ENCODE peak calls at places on chromosomes 5 and 9, in eight cellular contexts. One of them, this sample, is unnamed.

GRCh38 chr5:23445573-23445972 is 61.8 kb upstream of the PRDM9 start:
- DNase-seq in HFFc6: no peak
- DNase-seq in tibial artery: no peak
- DNase-seq in cardiac fibroblast: peak; percentile 52
- DNase-seq in neural crest cell: no peak
- DNase-seq in thoracic aorta: no peak
- DNase-seq in ovary: no peak
- DNase-seq in bronchial epithelial cell: peak; percentile 82
- DNase-seq in this sample: no peak

GRCh38 chr9:133188006-133188842 is 20.8 kb downstream of the OBP2B start:
- DNase-seq in HFFc6: no peak
- DNase-seq in tibial artery: no peak
- DNase-seq in cardiac fibroblast: peak; percentile 11
- DNase-seq in neural crest cell: peak; percentile 36
- DNase-seq in thoracic aorta: no peak
- DNase-seq in ovary: no peak
- DNase-seq in bronchial epithelial cell: peak; percentile 18
- DNase-seq in this sample: peak; percentile 33

GRCh38 chr5:110347781-110348180 is 378.7 kb downstream of the TMEM232 start:
- DNase-seq in HFFc6: no peak
- DNase-seq in tibial artery: no peak
- DNase-seq in cardiac fibroblast: no peak
- DNase-seq in neural crest cell: no peak
- DNase-seq in thoracic aorta: no peak
- DNase-seq in ovary: no peak
- DNase-seq in bronchial epithelial cell: no peak
- DNase-seq in this sample: no peak

GRCh38 chr9:278651-279050 is 64.0 kb downstream of the DOCK8 start:
- DNase-seq in HFFc6: no peak
- DNase-seq in tibial artery: no peak
- DNase-seq in cardiac fibroblast: no peak
- DNase-seq in neural crest cell: no peak
- DNase-seq in thoracic aorta: no peak
- DNase-seq in ovary: no peak
- DNase-seq in bronchial epithelial cell: no peak
- DNase-seq in this sample: no peak

GRCh38 chr5:133930061-133930823 is 38.2 kb downstream of the C5orf15 start:
- DNase-seq in HFFc6: no peak
- DNase-seq in tibial artery: peak; percentile 88
- DNase-seq in cardiac fibroblast: peak; percentile 58
- DNase-seq in neural crest cell: no peak
- DNase-seq in thoracic aorta: peak; percentile 24
- DNase-seq in ovary: no peak
- DNase-seq in bronchial epithelial cell: no peak
- DNase-seq in this sample: peak; percentile 62

GRCh38 chr5:72280655-72281069 is 39.4 kb downstream of the MRPS27 start:
- DNase-seq in HFFc6: peak; percentile 45
- DNase-seq in tibial artery: no peak
- DNase-seq in cardiac fibroblast: peak; percentile 77
- DNase-seq in neural crest cell: no peak
- DNase-seq in thoracic aorta: no peak
- DNase-seq in ovary: no peak
- DNase-seq in bronchial epithelial cell: peak; percentile 33
- DNase-seq in this sample: no peak

GRCh38 chr9:134033516-134034214 is 8.4 kb downstream of the BRD3OS start:
- DNase-seq in HFFc6: no peak
- DNase-seq in tibial artery: no peak
- DNase-seq in cardiac fibroblast: no peak
- DNase-seq in neural crest cell: no peak
- DNase-seq in thoracic aorta: no peak
- DNase-seq in ovary: no peak
- DNase-seq in bronchial epithelial cell: no peak
- DNase-seq in this sample: no peak

GRCh38 chr5:138927979-138928378 is 52.8 kb upstream of the LRRTM2 start:
- DNase-seq in HFFc6: no peak
- DNase-seq in tibial artery: no peak
- DNase-seq in cardiac fibroblast: no peak
- DNase-seq in neural crest cell: no peak
- DNase-seq in thoracic aorta: no peak
- DNase-seq in ovary: peak; percentile 63
- DNase-seq in bronchial epithelial cell: no peak
- DNase-seq in this sample: no peak

GRCh38 chr9:13270734-13271133 is 8.8 kb downstream of the MPDZ start:
- DNase-seq in HFFc6: no peak
- DNase-seq in tibial artery: no peak
- DNase-seq in cardiac fibroblast: no peak
- DNase-seq in neural crest cell: no peak
- DNase-seq in thoracic aorta: no peak
- DNase-seq in ovary: no peak
- DNase-seq in bronchial epithelial cell: no peak
- DNase-seq in this sample: no peak

GRCh38 chr9:9299134-9299533 is 1313.7 kb downstream of the PTPRD start:
- DNase-seq in HFFc6: no peak
- DNase-seq in tibial artery: no peak
- DNase-seq in cardiac fibroblast: no peak
- DNase-seq in neural crest cell: no peak
- DNase-seq in thoracic aorta: no peak
- DNase-seq in ovary: no peak
- DNase-seq in bronchial epithelial cell: no peak
- DNase-seq in this sample: no peak

GRCh38 chr5:124796495-124796894 is 50.1 kb upstream of the ZNF608 start:
- DNase-seq in HFFc6: no peak
- DNase-seq in tibial artery: no peak
- DNase-seq in cardiac fibroblast: no peak
- DNase-seq in neural crest cell: no peak
- DNase-seq in thoracic aorta: no peak
- DNase-seq in ovary: no peak
- DNase-seq in bronchial epithelial cell: no peak
- DNase-seq in this sample: peak; percentile 13

GRCh38 chr5:43040287-43041098 is at the start of gene ANXA2R:
- DNase-seq in HFFc6: peak; percentile 91
- DNase-seq in tibial artery: peak; percentile 94
- DNase-seq in cardiac fibroblast: peak; percentile 98
- DNase-seq in neural crest cell: peak; percentile 82
- DNase-seq in thoracic aorta: peak; percentile 51
- DNase-seq in ovary: peak; percentile 76
- DNase-seq in bronchial epithelial cell: peak; percentile 89
- DNase-seq in this sample: peak; percentile 61

GRCh38 chr9:134359493-134360179 is 33.4 kb downstream of the RXRA start:
- DNase-seq in HFFc6: no peak
- DNase-seq in tibial artery: no peak
- DNase-seq in cardiac fibroblast: no peak
- DNase-seq in neural crest cell: no peak
- DNase-seq in thoracic aorta: no peak
- DNase-seq in ovary: no peak
- DNase-seq in bronchial epithelial cell: no peak
- DNase-seq in this sample: no peak

GRCh38 chr9:35000535-35001284 is 11.2 kb downstream of the DNAJB5 start:
- DNase-seq in HFFc6: peak; percentile 82
- DNase-seq in tibial artery: no peak
- DNase-seq in cardiac fibroblast: peak; percentile 81
- DNase-seq in neural crest cell: no peak
- DNase-seq in thoracic aorta: no peak
- DNase-seq in ovary: no peak
- DNase-seq in bronchial epithelial cell: peak; percentile 83
- DNase-seq in this sample: no peak

GRCh38 chr5:28807230-28807629 is 1768.8 kb upstream of the CDH9 start:
- DNase-seq in HFFc6: no peak
- DNase-seq in tibial artery: no peak
- DNase-seq in cardiac fibroblast: no peak
- DNase-seq in neural crest cell: no peak
- DNase-seq in thoracic aorta: no peak
- DNase-seq in ovary: no peak
- DNase-seq in bronchial epithelial cell: peak; percentile 44
- DNase-seq in this sample: no peak

GRCh38 chr5:111655169-111655924 is 101.6 kb downstream of the NREP start:
- DNase-seq in HFFc6: no peak
- DNase-seq in tibial artery: peak; percentile 69
- DNase-seq in cardiac fibroblast: peak; percentile 88
- DNase-seq in neural crest cell: no peak
- DNase-seq in thoracic aorta: peak; percentile 8
- DNase-seq in ovary: no peak
- DNase-seq in bronchial epithelial cell: peak; percentile 59
- DNase-seq in this sample: no peak

GRCh38 chr9:26125693-26126092 is 447.4 kb upstream of the TUSC1 start:
- DNase-seq in HFFc6: no peak
- DNase-seq in tibial artery: no peak
- DNase-seq in cardiac fibroblast: no peak
- DNase-seq in neural crest cell: no peak
- DNase-seq in thoracic aorta: no peak
- DNase-seq in ovary: no peak
- DNase-seq in bronchial epithelial cell: no peak
- DNase-seq in this sample: no peak

GRCh38 chr5:141211-141610 is 49.2 kb downstream of the PLEKHG4B start:
- DNase-seq in HFFc6: no peak
- DNase-seq in tibial artery: no peak
- DNase-seq in cardiac fibroblast: no peak
- DNase-seq in neural crest cell: no peak
- DNase-seq in thoracic aorta: no peak
- DNase-seq in ovary: no peak
- DNase-seq in bronchial epithelial cell: no peak
- DNase-seq in this sample: no peak

GRCh38 chr5:67197536-67197935 is 937 bp upstream of the CD180 start:
- DNase-seq in HFFc6: no peak
- DNase-seq in tibial artery: no peak
- DNase-seq in cardiac fibroblast: no peak
- DNase-seq in neural crest cell: no peak
- DNase-seq in thoracic aorta: no peak
- DNase-seq in ovary: no peak
- DNase-seq in bronchial epithelial cell: no peak
- DNase-seq in this sample: no peak
- TF ChIP-seq CTCF in HFFc6: no peak
- TF ChIP-seq CTCF in tibial artery: no peak
- TF ChIP-seq CTCF in cardiac fibroblast: no peak
- TF ChIP-seq CTCF in neural crest cell: no peak
- TF ChIP-seq CTCF in thoracic aorta: no peak
- TF ChIP-seq CTCF in ovary: no peak
- TF ChIP-seq CTCF in bronchial epithelial cell: no peak
- TF ChIP-seq CTCF in this sample: no peak

GRCh38 chr5:180606215-180606785 is 15.0 kb upstream of the SCGB3A1 start:
- DNase-seq in HFFc6: no peak
- DNase-seq in tibial artery: no peak
- DNase-seq in cardiac fibroblast: no peak
- DNase-seq in neural crest cell: no peak
- DNase-seq in thoracic aorta: no peak
- DNase-seq in ovary: no peak
- DNase-seq in bronchial epithelial cell: no peak
- DNase-seq in this sample: no peak
- TF ChIP-seq CTCF in HFFc6: no peak
- TF ChIP-seq CTCF in tibial artery: no peak
- TF ChIP-seq CTCF in cardiac fibroblast: no peak
- TF ChIP-seq CTCF in neural crest cell: no peak
- TF ChIP-seq CTCF in thoracic aorta: no peak
- TF ChIP-seq CTCF in ovary: no peak
- TF ChIP-seq CTCF in bronchial epithelial cell: no peak
- TF ChIP-seq CTCF in this sample: no peak

GRCh38 chr9:108634669-108635462 is 220.9 kb downstream of the ACTL7B start:
- DNase-seq in HFFc6: no peak
- DNase-seq in tibial artery: no peak
- DNase-seq in cardiac fibroblast: peak; percentile 27
- DNase-seq in neural crest cell: no peak
- DNase-seq in thoracic aorta: no peak
- DNase-seq in ovary: no peak
- DNase-seq in bronchial epithelial cell: peak; percentile 100
- DNase-seq in this sample: no peak

GRCh38 chr9:108634164-108634563 is 221.6 kb downstream of the ACTL7B start:
- DNase-seq in HFFc6: no peak
- DNase-seq in tibial artery: no peak
- DNase-seq in cardiac fibroblast: peak; percentile 58
- DNase-seq in neural crest cell: no peak
- DNase-seq in thoracic aorta: no peak
- DNase-seq in ovary: no peak
- DNase-seq in bronchial epithelial cell: peak; percentile 94
- DNase-seq in this sample: no peak

GRCh38 chr9:108637340-108637739 is 218.4 kb downstream of the ACTL7B start:
- DNase-seq in HFFc6: no peak
- DNase-seq in tibial artery: no peak
- DNase-seq in cardiac fibroblast: no peak
- DNase-seq in neural crest cell: no peak
- DNase-seq in thoracic aorta: no peak
- DNase-seq in ovary: no peak
- DNase-seq in bronchial epithelial cell: no peak
- DNase-seq in this sample: no peak

GRCh38 chr9:108639736-108640135 is 216.1 kb downstream of the ACTL7B start:
- DNase-seq in HFFc6: no peak
- DNase-seq in tibial artery: no peak
- DNase-seq in cardiac fibroblast: no peak
- DNase-seq in neural crest cell: no peak
- DNase-seq in thoracic aorta: no peak
- DNase-seq in ovary: no peak
- DNase-seq in bronchial epithelial cell: no peak
- DNase-seq in this sample: no peak

DNA sequence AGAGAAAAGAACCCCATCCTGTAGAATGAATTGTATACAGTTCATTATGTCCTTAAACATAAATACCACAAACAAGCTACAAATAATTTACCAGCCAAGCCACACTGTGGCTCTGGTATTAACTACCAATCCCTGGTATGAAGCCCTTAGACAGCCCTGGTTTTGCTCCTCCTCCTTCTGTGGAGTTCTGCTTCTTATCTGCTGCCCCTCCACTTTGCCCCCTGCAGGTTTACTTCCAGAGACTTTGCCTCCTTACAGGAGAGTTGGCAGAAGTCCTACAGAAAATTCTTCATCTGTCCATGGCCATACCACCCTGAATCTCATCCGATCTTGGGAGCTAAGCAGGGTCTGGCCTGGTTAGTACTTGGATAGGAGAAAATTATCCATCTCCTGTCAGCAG is 219.8 kb downstream of the ACTL7B start:
- DNase-seq in HFFc6: no peak
- DNase-seq in tibial artery: no peak
- DNase-seq in cardiac fibroblast: no peak
- DNase-seq in neural crest cell: no peak
- DNase-seq in thoracic aorta: no peak
- DNase-seq in ovary: no peak
- DNase-seq in bronchial epithelial cell: no peak
- DNase-seq in this sample: no peak
- TF ChIP-seq CTCF in HFFc6: no peak
- TF ChIP-seq CTCF in tibial artery: no peak
- TF ChIP-seq CTCF in cardiac fibroblast: no peak
- TF ChIP-seq CTCF in neural crest cell: no peak
- TF ChIP-seq CTCF in thoracic aorta: no peak
- TF ChIP-seq CTCF in ovary: no peak
- TF ChIP-seq CTCF in bronchial epithelial cell: no peak
- TF ChIP-seq CTCF in this sample: no peak

DNA sequence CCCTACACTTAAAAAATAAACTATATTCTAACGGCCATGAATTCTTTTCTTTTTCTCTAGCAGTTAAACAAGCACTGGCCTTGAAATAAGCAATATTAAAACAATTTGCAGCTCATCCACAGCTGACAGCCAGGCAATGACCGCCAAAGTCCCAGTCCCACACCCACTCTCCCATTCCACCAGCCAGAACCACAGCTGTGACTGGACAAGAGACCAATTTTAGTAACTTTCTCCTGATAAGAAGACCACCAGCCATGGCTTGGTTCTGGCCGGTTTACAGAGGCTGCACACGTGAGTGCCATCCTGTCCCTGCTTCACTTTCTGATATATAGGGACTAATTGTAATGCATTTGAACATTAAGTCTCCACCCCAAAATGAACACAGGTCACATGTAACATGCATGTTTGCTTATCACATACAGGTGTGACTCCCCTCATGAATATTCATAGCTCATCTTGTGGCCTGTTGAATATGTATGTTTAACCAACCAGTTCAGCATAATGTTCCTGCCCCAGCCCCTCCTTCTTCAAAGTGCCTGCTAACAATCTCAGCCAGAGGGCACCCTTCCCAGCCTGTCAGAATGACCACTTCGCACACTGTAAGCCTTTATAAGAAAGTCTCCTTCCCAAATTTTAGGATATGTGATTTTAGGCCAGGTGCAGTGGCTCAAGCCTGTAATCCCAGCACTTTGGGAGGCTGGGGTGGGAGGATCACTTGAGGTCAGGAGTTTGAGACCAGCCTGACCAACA is 23.9 kb upstream of the FANCC start:
- DNase-seq in HFFc6: no peak
- DNase-seq in tibial artery: no peak
- DNase-seq in cardiac fibroblast: peak; percentile 44
- DNase-seq in neural crest cell: no peak
- DNase-seq in thoracic aorta: no peak
- DNase-seq in ovary: no peak
- DNase-seq in bronchial epithelial cell: peak; percentile 13
- DNase-seq in this sample: no peak
- TF ChIP-seq CTCF in HFFc6: peak; percentile 48
- TF ChIP-seq CTCF in tibial artery: no peak
- TF ChIP-seq CTCF in cardiac fibroblast: peak; percentile 38
- TF ChIP-seq CTCF in neural crest cell: peak; percentile 16
- TF ChIP-seq CTCF in thoracic aorta: no peak
- TF ChIP-seq CTCF in ovary: no peak
- TF ChIP-seq CTCF in bronchial epithelial cell: peak; percentile 16
- TF ChIP-seq CTCF in this sample: no peak